ENCODE peak calls at places on chromosomes 11 and 22, in four cellular contexts. C is HepG2, W is H1, K is GM12878. P is an unnamed sample.

GRCh38 chr22:48649031-48649430 is 1178.6 kb downstream of the BRD1 start:
- DNase-seq in K (no peak), W (no peak), C (no peak), P (no peak)

GRCh38 chr22:36384766-36385400 is 2.9 kb downstream of the MYH9 start:
- DNase-seq in C (no peak), W (no peak), K (no peak), P (no peak)

GRCh38 chr11:115297330-115297729 is 206.9 kb downstream of the CADM1 start:
- DNase-seq in C (no peak), W (no peak), K (no peak), P (no peak)

GRCh38 chr11:10329935-10330334 is 25.1 kb downstream of the ADM start:
- DNase-seq in K (no peak), W (no peak), C (no peak), P (no peak)

GRCh38 chr22:50705219-50705691 is 32.6 kb downstream of the SHANK3 start:
- DNase-seq in C (no peak), K (no peak), W (peak; percentile 87), P (peak; percentile 51)

GRCh38 chr11:34941688-34942087 is 25.3 kb downstream of the PDHX start:
- DNase-seq in W (no peak), K (no peak), C (no peak), P (no peak)

GRCh38 chr22:18035740-18036139 is 11.4 kb upstream of the MICAL3 start:
- DNase-seq in K (no peak), C (peak; percentile 82), W (no peak), P (no peak)

GRCh38 chr22:16717699-16718558 is 107.3 kb downstream of the XKR3 start:
- DNase-seq in K (no peak), C (no peak), W (no peak), P (peak; percentile 33)

GRCh38 chr11:7577226-7577882 is 63.6 kb downstream of the PPFIBP2 start:
- DNase-seq in C (no peak), W (no peak), K (no peak), P (no peak)

GRCh38 chr22:49297286-49297870 is 530.3 kb downstream of the BRD1 start:
- DNase-seq in C (no peak), K (no peak), W (peak; percentile 34), P (no peak)

DNA sequence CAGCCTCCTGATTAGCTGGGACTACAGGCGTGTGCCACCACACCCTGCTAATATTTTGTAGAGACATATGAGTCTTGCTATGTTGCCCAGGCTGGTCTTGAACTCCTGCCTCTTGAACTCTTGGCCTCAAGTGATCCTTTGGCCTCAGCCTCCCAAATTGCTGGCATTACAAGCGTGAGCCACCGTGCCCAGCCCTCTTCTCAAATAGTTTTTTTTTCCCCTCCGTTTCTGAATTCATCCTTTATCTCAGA is 11.8 kb downstream of the TBX1 start:
- DNase-seq in K (no peak), C (no peak), W (no peak), P (no peak)
- H3K27me3 ChIP-seq in K (peaks cover 6% of the 10 kb centered on the region), C (peaks cover 91% of the 10 kb centered on the region), W (peaks cover 39% of the 10 kb centered on the region), P (peaks cover 18% of the 10 kb centered on the region)

DNA sequence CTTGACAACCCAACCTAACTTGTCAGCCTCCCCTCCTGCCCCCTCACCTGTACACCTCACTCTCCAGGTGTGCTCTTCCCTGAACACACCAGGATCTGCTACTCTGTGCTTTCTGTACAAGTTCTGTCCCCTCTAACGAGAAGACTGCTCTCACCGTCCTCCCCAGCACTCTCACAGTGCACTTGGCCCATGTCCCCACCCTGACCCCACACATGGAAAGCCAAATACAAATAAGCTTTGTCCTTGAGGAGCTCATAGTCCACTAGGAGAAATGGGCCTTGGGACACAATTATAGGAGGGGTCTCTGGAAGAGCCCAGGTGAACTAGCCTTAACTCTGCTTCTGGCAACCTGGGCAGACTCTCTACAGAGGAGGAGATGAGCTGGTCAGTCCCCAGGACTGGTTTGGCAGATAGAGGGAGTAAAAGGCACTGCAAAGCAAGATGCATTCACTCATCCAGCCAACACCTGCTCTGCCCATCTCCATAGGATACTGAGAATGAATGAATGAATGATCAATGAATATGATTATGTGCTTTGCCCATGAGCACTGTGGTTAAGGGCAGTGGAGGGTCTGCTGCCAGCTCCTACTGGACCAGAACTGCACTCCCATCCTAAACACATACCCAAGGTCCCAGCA is 9.9 kb downstream of the NIPSNAP1 start:
- DNase-seq in C (peak; percentile 66), K (no peak), W (no peak), P (no peak)
- TF ChIP-seq SUZ12 in C (no peak), K (no peak), W (no peak), P (no peak)

GRCh38 chr11:110335358-110335757 is 38.9 kb upstream of the RDX start:
- DNase-seq in C (no peak), K (no peak), W (no peak), P (no peak)

GRCh38 chr11:110327508-110327907 is 31.1 kb upstream of the RDX start:
- DNase-seq in C (no peak), K (no peak), W (no peak), P (no peak)

GRCh38 chr11:110331626-110332025 is 35.2 kb upstream of the RDX start:
- DNase-seq in W (no peak), K (no peak), C (no peak), P (no peak)

GRCh38 chr11:110323786-110324185 is 27.4 kb upstream of the RDX start:
- DNase-seq in C (no peak), W (no peak), K (no peak), P (no peak)

DNA sequence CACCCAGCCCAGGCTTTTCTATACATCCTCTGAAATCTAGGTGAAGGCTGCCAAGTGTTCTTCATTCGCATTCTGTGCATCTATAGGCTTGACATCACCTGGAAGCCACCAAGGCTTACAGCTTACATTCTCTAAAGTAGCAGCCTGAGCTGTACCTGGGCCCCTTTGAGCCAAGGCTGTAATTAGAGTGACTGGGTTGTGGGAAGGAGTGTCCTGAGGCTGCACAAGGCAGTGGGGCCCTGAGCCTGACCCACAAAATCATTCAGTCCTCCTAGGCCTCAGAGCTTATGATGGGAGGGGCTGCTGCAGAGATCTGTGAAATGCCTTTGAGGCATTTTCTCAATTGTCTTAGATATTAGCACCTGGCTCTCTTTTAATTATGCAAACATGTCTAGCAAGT is 33.0 kb upstream of the RDX start:
- DNase-seq in K (no peak), W (no peak), C (no peak), P (no peak)
- H3K9ac ChIP-seq in K (peak overlapping the region; percentile 30), W (no peak overlapping the region), C (no peak overlapping the region), P (no peak overlapping the region)

GRCh38 chr22:40247976-40248375 is 70.3 kb downstream of the TNRC6B start:
- DNase-seq in C (no peak), K (no peak), W (no peak), P (no peak)
- H3K27me3 ChIP-seq in C (no peaks in the 10 kb centered on the region), K (no peaks in the 10 kb centered on the region), W (no peaks in the 10 kb centered on the region), P (no peaks in the 10 kb centered on the region)

DNA sequence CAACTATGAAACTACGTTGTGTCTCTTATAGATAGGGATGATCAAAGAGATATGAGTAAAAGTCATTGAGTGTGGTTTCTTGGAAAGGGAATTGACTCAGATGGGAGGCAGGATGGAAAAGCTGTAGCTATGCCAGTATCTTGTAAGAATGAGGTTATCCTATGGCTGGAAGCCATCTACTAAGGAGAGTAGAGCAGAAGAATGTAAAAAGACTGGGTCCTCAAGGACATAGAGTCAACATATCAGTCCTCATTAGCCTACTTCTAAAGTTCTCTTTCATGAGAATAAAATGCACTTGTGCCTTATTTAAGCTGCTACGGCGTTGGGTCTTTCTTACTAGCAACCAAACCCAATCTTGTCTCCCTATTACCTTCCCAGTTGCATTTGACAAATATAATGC is 78.9 kb upstream of the POU2AF2 start:
- DNase-seq in W (no peak), K (no peak), C (no peak), P (no peak)
- TF ChIP-seq SUZ12 in W (no peak), K (no peak), C (no peak), P (no peak)

GRCh38 chr11:83371489-83371888 is 85.3 kb upstream of the CCDC90B start:
- DNase-seq in W (no peak), C (no peak), K (no peak), P (no peak)
- H3K9ac ChIP-seq in W (no peak overlapping the region), C (no peak overlapping the region), K (no peak overlapping the region), P (no peak overlapping the region)